ENCODE peak calls at places on chromosome 17, in five cellular contexts. Q is GM12891, C is H1, M is GM12878, F is K562. E is an unnamed sample.

GRCh38 chr17:36529121-36529520 is 5.5 kb downstream of the MYO19 start:
- DNase-seq in Q (no peak), C (no peak), M (no peak), F (peak; percentile 58), E (no peak)

GRCh38 chr17:33968350-33969044 is 286.6 kb upstream of the CCL2 start:
- DNase-seq in Q (peak; percentile 40), C (no peak), M (peak; percentile 83), F (peak; percentile 42), E (peak; percentile 43)

GRCh38 chr17:34146440-34147043 is 108.5 kb upstream of the CCL2 start:
- DNase-seq in Q (peak; percentile 37), C (no peak), M (no peak), F (peak; percentile 67), E (peak; percentile 27)

GRCh38 chr17:50785942-50786570 is 18.7 kb upstream of the ANKRD40CL start:
- DNase-seq in Q (no peak), C (no peak), M (no peak), F (no peak), E (no peak)

GRCh38 chr17:74280093-74280513 is 6.1 kb downstream of the DNAI2 start:
- DNase-seq in Q (peak; percentile 73), C (no peak), M (no peak), F (no peak), E (peak; percentile 60)

GRCh38 chr17:9389116-9389515 is 186.5 kb downstream of the STX8 start:
- DNase-seq in Q (peak; percentile 34), C (no peak), M (peak; percentile 68), F (no peak), E (peak; percentile 32)

GRCh38 chr17:49728425-49728824 is 20.7 kb upstream of the SLC35B1 start:
- DNase-seq in Q (no peak), C (no peak), M (no peak), F (no peak), E (no peak)

GRCh38 chr17:69506489-69506888 is 92.0 kb downstream of the MAP2K6 start:
- DNase-seq in Q (no peak), C (no peak), M (no peak), F (no peak), E (no peak)

GRCh38 chr17:7445011-7445927 is at the start of gene CHRNB1:
- DNase-seq in Q (no peak), C (peak; percentile 80), M (no peak), F (peak; percentile 88), E (no peak)

GRCh38 chr17:40363480-40363838 is 1.1 kb downstream of the GJD3 start:
- DNase-seq in Q (no peak), C (no peak), M (no peak), F (peak; percentile 58), E (peak; percentile 40)

GRCh38 chr17:39872700-39873099 is 4.7 kb downstream of the ZPBP2 start:
- DNase-seq in Q (no peak), C (no peak), M (no peak), F (no peak), E (no peak)

GRCh38 chr17:8706431-8706830 is 38.2 kb downstream of the CCDC42 start:
- DNase-seq in Q (no peak), C (no peak), M (no peak), F (no peak), E (no peak)

GRCh38 chr17:45732926-45733505 is 51.1 kb upstream of the CRHR1 start:
- DNase-seq in Q (no peak), C (no peak), M (no peak), F (no peak), E (no peak)

GRCh38 chr17:50638851-50639767 is 4.4 kb downstream of the ABCC3 start:
- DNase-seq in Q (no peak), C (no peak), M (no peak), F (no peak), E (no peak)

GRCh38 chr17:45127209-45127582 is 5.1 kb downstream of the PLCD3 start:
- DNase-seq in Q (no peak), C (no peak), M (no peak), F (peak; percentile 41), E (no peak)

GRCh38 chr17:44610871-44611270 is 45.4 kb upstream of the MEIOC start:
- DNase-seq in Q (no peak), C (no peak), M (no peak), F (no peak), E (no peak)

GRCh38 chr17:27540300-27541105 is 84.3 kb downstream of the KSR1 start:
- DNase-seq in Q (no peak), C (no peak), M (no peak), F (no peak), E (no peak)

GRCh38 chr17:63919311-63919723 is 678 bp upstream of the GH1 start:
- DNase-seq in Q (peak; percentile 69), C (no peak), M (peak; percentile 71), F (peak; percentile 79), E (peak; percentile 85)

DNA sequence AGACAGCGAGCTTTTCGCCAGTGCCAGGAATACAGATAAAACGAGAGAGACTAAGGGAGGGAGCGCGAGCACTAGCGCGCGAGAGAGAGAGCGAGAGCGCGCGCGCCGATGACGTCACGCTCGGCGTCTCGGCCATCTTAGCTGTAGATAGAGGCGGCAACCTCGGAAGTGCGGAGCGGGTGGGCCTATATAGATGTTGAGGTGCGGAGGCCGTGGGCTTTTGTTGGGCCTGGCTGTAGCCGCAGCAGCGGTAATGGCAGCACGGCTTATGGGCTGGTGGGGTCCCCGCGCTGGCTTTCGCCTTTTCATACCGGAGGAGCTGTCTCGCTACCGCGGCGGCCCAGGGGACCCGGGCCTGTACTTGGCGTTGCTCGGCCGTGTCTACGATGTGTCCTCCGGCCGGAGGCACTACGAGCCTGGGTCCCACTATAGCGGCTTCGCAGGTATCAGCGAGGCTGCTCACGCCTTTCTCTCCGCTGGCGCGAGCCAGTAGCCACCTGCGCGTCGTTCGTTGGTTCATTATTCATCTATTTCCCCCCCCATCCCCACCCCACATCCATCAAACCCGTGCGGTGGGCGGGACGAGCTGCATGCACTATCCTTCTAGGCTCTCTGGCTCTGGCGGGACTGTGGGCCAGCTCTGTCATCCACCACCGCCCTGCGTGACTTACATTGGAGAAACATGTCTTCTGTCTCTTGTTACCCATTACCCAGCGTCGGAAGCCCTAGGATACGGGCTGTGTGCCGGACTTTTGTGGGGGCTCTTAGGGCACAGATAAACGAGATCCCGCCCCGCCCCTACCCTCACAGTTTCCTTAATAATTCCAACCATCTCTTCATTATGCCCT is 790 bp downstream of the CYB5D2 start:
- DNase-seq in Q (peak; percentile 80), C (peak; percentile 75), M (peak; percentile 71), F (peak; percentile 92), E (peak; percentile 80)
- TF ChIP-seq POLR2A in Q (peak; percentile 92), C (peak; percentile 83), M (peak; percentile 91), F (peak; percentile 80), E (peak; percentile 93)

DNA sequence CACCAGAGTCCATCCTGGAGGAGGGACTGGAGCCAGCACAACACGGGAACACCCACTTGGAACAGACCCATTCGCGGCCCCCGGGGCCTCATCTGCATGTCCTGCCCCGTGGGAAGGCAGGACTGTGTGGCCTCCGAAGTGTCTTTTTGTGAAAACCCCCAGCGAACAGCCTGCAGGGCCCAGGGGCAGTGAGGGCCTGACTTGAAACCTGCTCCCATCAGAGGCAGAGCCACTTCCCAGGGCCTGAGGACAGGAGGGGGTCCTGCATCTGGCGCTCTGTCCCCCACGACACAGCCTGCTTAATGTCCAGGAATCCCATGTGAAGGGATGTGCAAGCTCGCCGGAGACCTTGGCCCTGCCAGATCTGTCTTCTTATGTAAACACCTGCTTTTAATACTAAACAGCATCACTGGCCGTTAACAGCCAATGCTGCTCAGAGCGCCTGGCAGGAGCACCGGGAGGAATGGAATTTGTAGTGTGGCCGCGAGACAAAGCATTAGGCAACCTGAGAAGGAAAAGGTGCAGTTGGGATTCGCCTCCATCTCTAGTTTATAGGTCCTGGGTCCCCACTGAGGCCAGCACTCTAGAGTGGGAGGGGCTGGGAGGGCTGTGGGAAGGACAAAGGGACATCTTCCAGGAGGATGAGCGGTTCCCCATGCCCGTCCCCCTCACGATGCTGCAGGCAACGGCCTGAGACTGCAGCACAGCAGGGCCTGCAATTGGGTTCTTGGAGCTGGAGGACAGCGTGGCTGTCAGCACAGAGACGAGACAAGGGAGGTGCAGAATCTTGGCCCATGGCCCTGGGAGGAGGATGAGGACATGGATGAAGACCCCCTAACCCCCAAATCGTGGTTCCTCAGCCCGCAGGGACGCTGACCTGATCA is 9.6 kb upstream of the EVPL start:
- DNase-seq in Q (no peak), C (no peak), M (no peak), F (no peak), E (no peak)
- TF ChIP-seq TAF1 in Q (no peak), C (no peak), M (no peak), F (no peak), E (no peak)

GRCh38 chr17:17570798-17571716 is 20.5 kb downstream of the PEMT start:
- DNase-seq in Q (no peak), C (no peak), M (no peak), F (no peak), E (no peak)

GRCh38 chr17:17570207-17570797 is 21.2 kb downstream of the PEMT start:
- DNase-seq in Q (no peak), C (no peak), M (no peak), F (no peak), E (no peak)

GRCh38 chr17:17569691-17570090 is 21.8 kb downstream of the PEMT start:
- DNase-seq in Q (no peak), C (no peak), M (no peak), F (no peak), E (no peak)

GRCh38 chr17:17573912-17574311 is 17.6 kb downstream of the PEMT start:
- DNase-seq in Q (no peak), C (no peak), M (no peak), F (no peak), E (no peak)

GRCh38 chr17:17572010-17572785 is 19.3 kb downstream of the PEMT start:
- DNase-seq in Q (no peak), C (no peak), M (no peak), F (no peak), E (no peak)
- TF ChIP-seq POLR2A in Q (no peak), C (no peak), M (no peak), F (no peak), E (no peak)

GRCh38 chr17:1764274-1764673 is 2.4 kb downstream of the SERPINF1 start:
- DNase-seq in Q (no peak), C (no peak), M (no peak), F (no peak), E (no peak)
- TF ChIP-seq TAF1 in Q (no peak), C (no peak), M (no peak), F (no peak), E (no peak)

GRCh38 chr17:64975318-64976087 is 56.2 kb upstream of the LRRC37A3 start:
- DNase-seq in Q (peak; percentile 70), C (peak; percentile 68), M (peak; percentile 95), F (peak; percentile 97), E (peak; percentile 88)
- TF ChIP-seq POLR2A in Q (peak; percentile 52), C (no peak), M (peak; percentile 83), F (peak; percentile 91), E (peak; percentile 51)

GRCh38 chr17:75503976-75504346 is 11.4 kb downstream of the CASKIN2 start:
- DNase-seq in Q (no peak), C (no peak), M (no peak), F (no peak), E (no peak)

GRCh38 chr17:75504347-75505151 is 10.8 kb downstream of the CASKIN2 start:
- DNase-seq in Q (peak; percentile 93), C (no peak), M (no peak), F (peak; percentile 52), E (peak; percentile 85)

GRCh38 chr17:75502072-75502745 is 13.1 kb downstream of the CASKIN2 start:
- DNase-seq in Q (no peak), C (no peak), M (no peak), F (no peak), E (no peak)

GRCh38 chr17:75502746-75503329 is 12.5 kb downstream of the CASKIN2 start:
- DNase-seq in Q (no peak), C (no peak), M (no peak), F (no peak), E (no peak)

GRCh38 chr17:75503337-75503950 is 11.9 kb downstream of the CASKIN2 start:
- DNase-seq in Q (no peak), C (no peak), M (no peak), F (no peak), E (no peak)
- TF ChIP-seq TAF1 in Q (no peak), C (no peak), M (no peak), F (no peak), E (no peak)

E was measured in GM12892.